ENCODE peak calls at places on chromosomes 5 and 9, in six cellular contexts. G is GM12878, I is HepG2, A is GM12891, X is H1, R is K562. T is an unnamed sample.

GRCh38 chr9:21434202-21435014 is 5.8 kb upstream of the IFNA1 start:
- DNase-seq in G (no peak), I (peak; percentile 52), A (no peak), X (peak; percentile 66), R (no peak), T (no peak)

GRCh38 chr9:14627513-14627912 is 65.7 kb downstream of the ZDHHC21 start:
- DNase-seq in G (no peak), I (no peak), A (no peak), X (no peak), R (no peak), T (no peak)

GRCh38 chr5:68456756-68457217 is 241.2 kb downstream of the PIK3R1 start:
- DNase-seq in G (no peak), I (peak; percentile 20), A (no peak), X (no peak), R (peak; percentile 50), T (no peak)

GRCh38 chr5:124061663-124062062 is 549.7 kb downstream of the CSNK1G3 start:
- DNase-seq in G (no peak), I (no peak), A (no peak), X (no peak), R (no peak), T (no peak)

GRCh38 chr9:34386656-34387055 is 10.0 kb upstream of the MYORG start:
- DNase-seq in G (no peak), I (no peak), A (no peak), X (no peak), R (no peak), T (no peak)

GRCh38 chr9:125484632-125485282 is 222.3 kb downstream of the MAPKAP1 start:
- DNase-seq in G (no peak), I (no peak), A (no peak), X (no peak), R (no peak), T (no peak)

GRCh38 chr5:169020102-169020501 is 280.8 kb downstream of the SLIT3 start:
- DNase-seq in G (no peak), I (no peak), A (no peak), X (no peak), R (peak; percentile 18), T (no peak)

GRCh38 chr5:1551913-1552312 is 28.2 kb upstream of the LPCAT1 start:
- DNase-seq in G (no peak), I (no peak), A (no peak), X (no peak), R (peak; percentile 12), T (no peak)

GRCh38 chr9:134025606-134026541 is 593 bp downstream of the BRD3OS start:
- DNase-seq in G (no peak), I (peak; percentile 36), A (peak; percentile 78), X (peak; percentile 77), R (peak; percentile 59), T (peak; percentile 74)

GRCh38 chr9:131876486-131876885 is 136.6 kb upstream of the RAPGEF1 start:
- DNase-seq in G (no peak), I (no peak), A (no peak), X (no peak), R (no peak), T (no peak)

GRCh38 chr9:134936021-134936761 is 18.5 kb upstream of the FCN1 start:
- DNase-seq in G (no peak), I (no peak), A (peak; percentile 68), X (no peak), R (peak; percentile 55), T (no peak)

GRCh38 chr9:121878208-121878835 is 214.8 kb downstream of the TTLL11 start:
- DNase-seq in G (no peak), I (no peak), A (no peak), X (no peak), R (no peak), T (no peak)

GRCh38 chr9:136551401-136552116 is 5.7 kb upstream of the NOTCH1 start:
- DNase-seq in G (no peak), I (no peak), A (peak; percentile 65), X (peak; percentile 74), R (peak; percentile 78), T (peak; percentile 85)

GRCh38 chr5:73763300-73764032 is 137.5 kb downstream of the ARHGEF28 start:
- DNase-seq in G (no peak), I (peak; percentile 88), A (no peak), X (no peak), R (no peak), T (no peak)

GRCh38 chr9:94945191-94946144 is 219.0 kb downstream of the AOPEP start:
- DNase-seq in G (no peak), I (no peak), A (no peak), X (no peak), R (no peak), T (no peak)

GRCh38 chr5:134371834-134372340 is 518 bp downstream of the UBE2B start:
- DNase-seq in G (no peak), I (peak; percentile 56), A (peak; percentile 21), X (peak; percentile 84), R (peak; percentile 62), T (peak; percentile 13)

GRCh38 chr5:88407341-88407740 is 138.7 kb upstream of the TMEM161B start:
- DNase-seq in G (no peak), I (no peak), A (no peak), X (no peak), R (no peak), T (no peak)

GRCh38 chr9:4097991-4098390 is 201.9 kb downstream of the GLIS3 start:
- DNase-seq in G (no peak), I (no peak), A (no peak), X (no peak), R (no peak), T (no peak)

GRCh38 chr5:149656576-149657182 is 73.4 kb upstream of the PPARGC1B start:
- DNase-seq in G (no peak), I (no peak), A (no peak), X (peak; percentile 95), R (peak; percentile 62), T (no peak)

GRCh38 chr9:68914751-68915150 is 99.2 kb downstream of the PRKACG start:
- DNase-seq in G (no peak), I (no peak), A (no peak), X (no peak), R (no peak), T (no peak)

GRCh38 chr5:157718529-157718928 is 12.7 kb upstream of the THG1L start:
- DNase-seq in G (peak; percentile 28), I (peak; percentile 23), A (no peak), X (no peak), R (peak; percentile 22), T (no peak)

GRCh38 chr5:167671176-167671575 is 620.3 kb upstream of the WWC1 start:
- DNase-seq in G (no peak), I (no peak), A (no peak), X (no peak), R (no peak), T (no peak)

GRCh38 chr5:111142932-111143331 is 50.8 kb downstream of the WDR36 start:
- DNase-seq in G (no peak), I (no peak), A (no peak), X (no peak), R (no peak), T (no peak)

DNA sequence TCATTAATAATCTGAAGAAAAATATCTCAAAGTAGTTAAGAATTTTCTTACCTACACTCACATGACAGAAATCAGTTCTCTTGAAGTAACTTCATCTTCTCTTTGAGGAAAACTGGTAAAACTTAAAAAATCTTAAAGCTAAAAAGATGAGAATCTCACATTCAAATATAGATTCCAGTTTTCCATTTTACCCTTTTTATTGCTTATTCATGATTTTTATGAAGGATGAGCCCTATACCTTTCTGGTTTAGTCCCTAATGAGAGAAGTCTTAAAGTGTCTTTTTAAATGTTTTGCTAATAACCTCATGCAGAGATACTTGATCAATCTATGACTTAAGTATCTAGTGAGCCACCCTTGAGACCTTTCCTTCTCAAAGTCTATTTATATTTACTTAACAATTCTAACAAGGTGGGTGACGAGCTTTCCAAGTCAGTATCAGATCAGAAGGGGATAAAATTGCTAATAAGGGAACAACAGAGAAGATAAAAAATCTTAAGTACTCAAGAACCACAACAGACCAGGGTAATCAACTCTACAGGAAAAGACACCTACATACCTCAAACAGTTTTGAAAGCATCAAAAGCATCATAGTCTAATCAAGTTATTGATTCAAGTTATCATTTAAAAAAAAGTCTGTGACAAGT is 2.6 kb downstream of the IARS1 start:
- DNase-seq in G (no peak), I (no peak), A (no peak), X (no peak), R (no peak), T (no peak)
- TF ChIP-seq POLR2A in G (no peak), I (no peak), A (no peak), X (no peak), R (no peak), T (no peak)

GRCh38 chr5:3220201-3220600 is 375.4 kb upstream of the IRX1 start:
- DNase-seq in G (no peak), I (no peak), A (no peak), X (no peak), R (no peak), T (no peak)
- TF ChIP-seq TAF1 in G (no peak), I (no peak), A (no peak), X (no peak), R (no peak), T (no peak)

GRCh38 chr9:96084289-96084688 is 208.8 kb downstream of the ERCC6L2 start:
- DNase-seq in G (no peak), I (no peak), A (no peak), X (no peak), R (no peak), T (no peak)
- TF ChIP-seq POLR2AphosphoS5 in G (no peak), I (no peak), A (no peak), X (no peak), R (no peak), T (no peak)

GRCh38 chr5:139390639-139391569 is 1.2 kb upstream of the MZB1 start:
- DNase-seq in G (no peak), I (no peak), A (no peak), X (no peak), R (no peak), T (no peak)

GRCh38 chr5:139392324-139392677 is 2.6 kb upstream of the MZB1 start:
- DNase-seq in G (no peak), I (no peak), A (no peak), X (no peak), R (no peak), T (no peak)

GRCh38 chr5:139389701-139390638 is at the start of gene MZB1:
- DNase-seq in G (peak; percentile 95), I (no peak), A (peak; percentile 80), X (no peak), R (no peak), T (peak; percentile 87)

GRCh38 chr5:139392678-139393496 is 2.0 kb downstream of the PROB1 start:
- DNase-seq in G (no peak), I (no peak), A (peak; percentile 89), X (peak; percentile 94), R (no peak), T (peak; percentile 92)

GRCh38 chr5:139391570-139392323 is 2.0 kb upstream of the MZB1 start:
- DNase-seq in G (no peak), I (no peak), A (no peak), X (peak; percentile 70), R (no peak), T (no peak)
- TF ChIP-seq POLR2A in G (no peak), I (no peak), A (no peak), X (no peak), R (no peak), T (peak; percentile 34)

DNA sequence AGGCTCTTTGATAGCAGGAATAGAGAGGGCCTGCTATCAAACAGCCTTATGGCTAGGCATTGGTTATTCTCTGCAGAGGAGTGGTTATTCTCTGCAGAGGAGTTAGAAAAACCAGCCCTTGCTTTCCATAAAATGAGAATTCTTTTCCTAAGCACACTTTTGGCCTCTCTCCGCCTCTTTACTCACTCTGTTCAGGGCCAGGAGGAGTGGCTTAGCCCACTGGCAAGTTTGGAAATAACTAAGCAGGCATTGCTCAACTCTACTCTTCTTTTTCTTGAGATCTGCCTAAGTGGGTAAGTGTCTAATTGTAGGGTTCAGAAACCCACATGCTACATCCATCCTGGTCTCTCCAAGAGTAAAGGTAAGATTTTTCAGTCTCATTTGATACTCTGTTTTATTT is 341.7 kb downstream of the KIAA0825 start:
- DNase-seq in G (no peak), I (no peak), A (no peak), X (no peak), R (no peak), T (no peak)
- TF ChIP-seq TAF1 in G (no peak), I (no peak), A (no peak), X (no peak), R (no peak), T (no peak)

T was measured in GM12892.